ENCODE peak calls at places on chromosome 10, in seven cellular contexts. S is gastrocnemius medialis, C is HepG2, W is right cardiac atrium, O is heart right ventricle, X is upper lobe of right lung, P is Panc1. M is an unnamed sample.

GRCh38 chr10:79437111-79437814 is 8.2 kb downstream of the ZCCHC24 start:
- ATAC-seq in O (no peak), P (no peak), X (no peak), W (no peak), S (no peak), C (no peak), M (no peak)

GRCh38 chr10:26381986-26382385 is 56.2 kb upstream of the APBB1IP start:
- ATAC-seq in C (no peak), S (no peak), O (no peak), W (no peak), P (no peak), X (no peak), M (no peak)

GRCh38 chr10:77821551-77821950 is 105.0 kb downstream of the DLG5 start:
- ATAC-seq in C (no peak), X (no peak), P (no peak), S (no peak), O (peak; percentile 40), W (no peak), M (no peak)

GRCh38 chr10:69101451-69102095 is 13.7 kb downstream of the SRGN start:
- ATAC-seq in O (no peak), S (no peak), W (no peak), C (no peak), P (peak; percentile 32), X (peak; percentile 80), M (no peak)

GRCh38 chr10:35005868-35006267 is 84.3 kb downstream of the CUL2 start:
- ATAC-seq in C (no peak), P (peak; percentile 81), W (peak; percentile 19), X (peak; percentile 41), O (no peak), S (no peak), M (no peak)

GRCh38 chr10:7610651-7611389 is 55.9 kb downstream of the ITIH5 start:
- ATAC-seq in S (peak; percentile 74), C (no peak), P (no peak), O (peak; percentile 73), W (peak; percentile 71), X (peak; percentile 61), M (peak; percentile 91)

GRCh38 chr10:49617281-49618020 is 3.6 kb downstream of the CHAT start:
- ATAC-seq in C (no peak), S (no peak), W (no peak), P (no peak), X (no peak), O (no peak), M (no peak)

GRCh38 chr10:94006591-94007550 is 13.1 kb downstream of the PLCE1 start:
- ATAC-seq in X (peak; percentile 95), C (no peak), O (peak; percentile 46), S (peak; percentile 61), P (peak; percentile 78), W (peak; percentile 80), M (no peak)

GRCh38 chr10:50280049-50280448 is 28.7 kb upstream of the ASAH2 start:
- ATAC-seq in O (no peak), W (no peak), X (no peak), C (no peak), P (no peak), S (no peak), M (no peak)

GRCh38 chr10:76939862-76940495 is 697.6 kb downstream of the KCNMA1 start:
- ATAC-seq in S (no peak), O (no peak), W (no peak), P (no peak), X (no peak), C (no peak), M (no peak)

GRCh38 chr10:78800535-78801320 is 268.0 kb upstream of the ZMIZ1 start:
- ATAC-seq in P (no peak), W (no peak), C (no peak), S (no peak), X (no peak), O (no peak), M (no peak)

GRCh38 chr10:76124230-76124629 is 692.8 kb downstream of the LRMDA start:
- ATAC-seq in P (no peak), O (no peak), X (no peak), W (peak; percentile 64), S (no peak), C (no peak), M (no peak)

GRCh38 chr10:18340496-18341051 is 200.3 kb downstream of the CACNB2 start:
- ATAC-seq in W (peak; percentile 91), S (no peak), P (no peak), C (no peak), O (peak; percentile 53), X (peak; percentile 46), M (peak; percentile 83)

GRCh38 chr10:99777918-99778716 is 4.3 kb upstream of the ABCC2 start:
- ATAC-seq in S (peak; percentile 23), P (no peak), W (no peak), X (peak; percentile 32), O (no peak), C (no peak), M (no peak)

GRCh38 chr10:55786461-55786860 is 574.6 kb downstream of the ZWINT start:
- ATAC-seq in S (no peak), C (no peak), X (no peak), W (no peak), P (no peak), O (no peak), M (no peak)

GRCh38 chr10:14995964-14996565 is 36.9 kb downstream of the MEIG1 start:
- ATAC-seq in W (no peak), P (no peak), S (no peak), C (no peak), O (no peak), X (no peak), M (peak; percentile 25)

GRCh38 chr10:74671716-74672115 is 154.7 kb upstream of the KAT6B start:
- ATAC-seq in W (no peak), C (no peak), P (no peak), S (no peak), X (no peak), O (no peak), M (no peak)

DNA sequence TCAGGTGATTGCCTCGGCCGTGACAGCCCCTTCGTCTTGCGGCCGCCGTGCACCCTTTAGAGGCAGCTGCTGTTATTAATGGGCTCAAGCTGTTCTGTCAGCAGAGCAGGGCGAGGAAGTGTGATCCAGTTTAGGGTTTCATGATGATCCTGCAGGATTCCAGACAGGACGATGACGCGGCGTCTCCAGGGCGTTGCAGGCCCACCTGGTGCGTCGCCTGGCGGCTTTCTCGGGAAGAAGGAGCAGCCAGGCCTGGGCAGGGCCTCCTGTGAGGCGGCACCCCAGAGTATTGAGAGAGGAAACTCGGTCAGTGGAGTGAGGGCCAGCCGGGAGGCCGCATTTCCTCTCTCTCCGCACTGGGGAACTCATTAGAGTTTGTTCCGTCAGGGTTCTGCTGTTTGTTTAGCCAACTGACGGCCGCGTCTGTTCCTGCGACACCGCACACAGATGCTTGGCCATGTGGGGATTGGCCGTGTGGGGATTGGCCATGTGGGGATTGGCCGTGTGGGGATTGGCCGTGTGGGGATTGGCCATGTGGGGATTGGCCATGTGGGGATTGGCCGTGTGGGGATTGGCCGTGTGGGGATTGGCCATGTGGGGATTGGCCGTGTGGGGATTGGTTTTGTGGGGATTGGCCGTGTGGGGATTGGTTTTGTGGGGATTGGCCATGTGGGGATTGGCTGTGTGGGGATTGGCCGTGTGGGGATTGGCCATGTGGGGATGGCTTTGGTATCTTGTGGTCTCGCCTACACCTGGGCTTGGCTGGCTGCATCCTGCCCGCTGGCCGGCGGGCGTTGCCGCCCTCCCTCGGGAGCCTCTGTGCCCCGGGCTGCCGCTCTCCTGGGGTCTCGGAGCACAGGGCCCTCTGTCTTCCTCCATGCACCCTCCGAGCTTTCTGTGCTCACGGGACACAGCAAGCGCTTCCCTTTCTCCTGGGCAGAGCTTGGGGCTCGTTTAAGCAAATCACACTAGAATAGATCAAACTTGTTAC is 62.7 kb downstream of the NKX6-2 start:
- ATAC-seq in S (peak; percentile 96), X (no peak), O (peak; percentile 91), C (no peak), P (no peak), W (peak; percentile 19), M (peak; percentile 43)
- H3K27ac ChIP-seq in S (peak overlapping the region; percentile 72), X (no peak overlapping the region), O (no peak overlapping the region), C (no peak overlapping the region), P (no peak overlapping the region), W (no peak overlapping the region), M (peak overlapping the region; percentile 78)

DNA sequence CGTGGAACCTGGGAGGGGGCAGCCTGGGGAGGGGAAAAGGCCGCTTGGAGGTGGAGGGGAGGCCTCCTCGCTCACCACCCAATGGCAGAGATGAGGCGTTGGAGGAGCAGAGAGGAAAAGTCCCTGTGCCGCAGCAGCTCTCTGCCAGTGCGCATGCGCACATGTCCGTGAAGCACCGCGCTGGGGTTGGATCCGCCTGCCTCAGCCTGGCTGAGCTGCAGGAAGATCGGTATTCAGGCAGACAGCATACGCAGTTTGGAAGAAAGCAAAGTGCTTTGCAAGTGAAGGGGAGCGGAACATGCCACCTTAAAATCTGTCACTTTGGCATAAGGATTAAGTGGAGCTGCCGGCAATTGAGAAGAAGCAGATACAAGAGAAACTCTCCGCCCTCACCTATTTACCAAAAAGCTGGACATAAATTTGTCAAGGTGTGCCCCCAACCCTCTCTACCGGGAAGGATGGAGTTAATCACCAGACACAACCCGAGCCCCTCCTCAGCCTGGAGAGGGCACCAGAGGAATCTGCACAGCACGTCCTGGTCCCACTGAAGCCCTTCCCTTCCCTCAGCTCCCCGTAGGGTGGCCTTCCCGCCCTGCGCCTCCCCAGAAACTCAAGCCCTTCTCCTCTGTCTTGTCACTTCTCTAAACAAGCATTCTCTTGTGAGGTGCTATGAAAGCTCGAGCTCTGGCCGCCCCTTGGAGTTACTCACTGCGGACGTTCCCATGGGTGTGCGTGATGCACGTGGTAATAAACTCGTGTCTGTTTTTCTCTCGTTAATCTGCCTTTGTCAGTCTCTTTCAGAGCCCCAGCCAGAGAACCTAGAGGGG is 32.2 kb upstream of the TMEM72 start:
- ATAC-seq in W (peak; percentile 93), O (peak; percentile 95), P (peak; percentile 95), C (peak; percentile 89), S (peak; percentile 85), X (peak; percentile 88), M (peak; percentile 92)
- H3K27ac ChIP-seq in W (peak overlapping the region; percentile 3), O (peak overlapping the region; percentile 60), P (peak overlapping the region; percentile 51), C (no peak overlapping the region), S (peak overlapping the region; percentile 56), X (peak overlapping the region; percentile 14), M (peak overlapping the region; percentile 75)

DNA sequence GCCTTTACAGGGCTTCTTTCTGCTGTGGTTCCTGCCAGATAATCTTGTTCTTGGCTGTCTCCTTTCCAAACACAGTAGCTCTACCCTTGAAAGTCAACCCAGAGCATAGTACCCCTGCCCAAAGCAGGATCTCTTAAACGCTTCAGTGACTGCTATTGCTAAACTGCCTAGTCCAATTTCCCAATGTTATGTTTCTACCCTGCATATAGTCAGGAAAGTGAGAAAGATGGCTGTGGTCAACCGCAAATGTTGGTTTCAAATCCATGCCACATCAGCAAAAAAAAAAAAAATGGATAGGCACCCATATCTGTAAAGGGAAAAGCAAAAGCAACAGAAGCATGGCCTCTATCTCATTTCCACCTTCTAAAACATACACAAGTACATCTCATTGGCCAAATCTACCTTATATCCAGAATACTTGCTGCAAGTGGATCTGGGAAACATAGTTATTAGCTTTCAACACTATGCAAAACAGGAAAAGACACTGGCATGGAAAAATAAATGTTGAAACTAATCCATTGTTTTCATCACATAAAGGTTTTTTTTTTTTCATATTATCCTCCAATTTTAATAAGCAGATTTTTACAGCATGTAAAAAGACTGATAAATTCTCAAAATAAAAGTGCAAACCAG is 59.8 kb downstream of the DNAJC1 start:
- ATAC-seq in S (no peak), W (peak; percentile 14), X (peak; percentile 39), C (no peak), O (no peak), P (no peak), M (no peak)
- H3K27ac ChIP-seq in S (no peak overlapping the region), W (no peak overlapping the region), X (no peak overlapping the region), C (no peak overlapping the region), O (no peak overlapping the region), P (no peak overlapping the region), M (no peak overlapping the region)

DNA sequence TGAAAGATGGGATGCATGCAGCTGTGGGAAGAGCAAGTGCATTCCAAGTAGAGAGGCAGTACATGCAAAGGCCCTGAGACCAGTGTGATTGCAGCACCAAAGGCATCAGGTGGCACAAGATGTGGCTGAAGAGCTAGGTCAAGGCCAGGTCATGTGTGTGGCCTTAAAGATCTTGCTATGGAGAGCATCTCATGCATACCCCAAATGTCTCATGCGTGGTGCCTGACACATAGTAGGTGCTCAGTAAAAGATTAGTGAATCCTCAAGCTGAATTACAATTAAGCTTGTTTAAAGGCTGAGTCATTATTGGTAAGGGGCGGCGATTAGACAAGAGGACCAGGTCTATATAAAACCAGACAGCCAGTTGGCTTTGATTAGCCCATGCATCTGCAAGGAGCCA is 336.6 kb downstream of the FGFR2 start:
- ATAC-seq in C (no peak), S (no peak), W (no peak), X (no peak), O (no peak), P (no peak), M (no peak)
- H3K27ac ChIP-seq in C (no peak overlapping the region), S (no peak overlapping the region), W (no peak overlapping the region), X (no peak overlapping the region), O (no peak overlapping the region), P (no peak overlapping the region), M (no peak overlapping the region)

M was measured in gastroesophageal sphincter.